ENCODE peak calls at places on chromosomes 7 and 10, in eight cellular contexts. J is cardiac fibroblast; R is stimulated activated CD4-positive, alpha-beta T cell treated with anti-CD3 and anti-CD28 coated beads, Interleukin-12 subunit alpha, Interleukin-12 subunit beta, amount 100 ng/mL, for 48 hours; A is activated CD8-positive, alpha-beta memory T cell treated with anti-CD3 and anti-CD28 coated beads for 1 hour; I is Ammon's horn; D is body of pancreas; C is progenitor cell of endocrine pancreas; E is WTC11. H is an unnamed sample.

GRCh38 chr7:130734525-130735272 is 692 bp upstream of the KLF14 start:
- DNase-seq in J (peak; percentile 25), R (no peak), A (no peak), I (no peak), D (no peak), C (no peak), E (no peak), H (no peak)

GRCh38 chr10:4144802-4145201 is 359.8 kb upstream of the KLF6 start:
- DNase-seq in J (peak; percentile 13), R (no peak), A (no peak), I (no peak), D (no peak), C (no peak), E (no peak), H (no peak)

GRCh38 chr7:17917842-17918241 is 22.5 kb downstream of the SNX13 start:
- DNase-seq in J (no peak), R (no peak), A (no peak), I (no peak), D (no peak), C (no peak), E (no peak), H (no peak)

GRCh38 chr10:75404335-75405200 is 3.0 kb upstream of the ZNF503 start:
- DNase-seq in J (no peak), R (no peak), A (no peak), I (no peak), D (peak; percentile 57), C (peak; percentile 58), E (peak; percentile 51), H (no peak)

GRCh38 chr10:124005091-124005490 is 88.3 kb downstream of the CHST15 start:
- DNase-seq in J (no peak), R (no peak), A (no peak), I (no peak), D (peak; percentile 4), C (no peak), E (no peak), H (no peak)

GRCh38 chr7:91556956-91557650 is 292.9 kb downstream of the FZD1 start:
- DNase-seq in J (peak; percentile 5), R (no peak), A (no peak), I (no peak), D (no peak), C (no peak), E (no peak), H (no peak)

GRCh38 chr7:96953676-96954513 is 51.5 kb upstream of the DLX6 start:
- DNase-seq in J (peak; percentile 26), R (no peak), A (no peak), I (no peak), D (no peak), C (no peak), E (no peak), H (no peak)

GRCh38 chr7:119252962-119253361 is 1020.0 kb upstream of the KCND2 start:
- DNase-seq in J (no peak), R (no peak), A (no peak), I (no peak), D (no peak), C (no peak), E (no peak), H (no peak)

GRCh38 chr10:59079386-59080226 is 96.8 kb upstream of the PHYHIPL start:
- DNase-seq in J (peak; percentile 53), R (no peak), A (no peak), I (peak; percentile 34), D (no peak), C (no peak), E (no peak), H (no peak)

GRCh38 chr7:38425509-38425908 is 152.1 kb upstream of the TARP start:
- DNase-seq in J (no peak), R (no peak), A (no peak), I (no peak), D (no peak), C (no peak), E (no peak), H (no peak)